ENCODE peak calls at places on chromosome 7, in five cellular contexts. M is H1, V is neural crest cell, K is SJSA1, Q is LHCN-M2. G is an unnamed sample.

GRCh38 chr7:138089080-138089901 is 13.0 kb downstream of the AKR1D1 start:
- DNase-seq in M (no peak), V (no peak), K (no peak), Q (peak), G (no peak)

GRCh38 chr7:27154369-27154768 is 2.0 kb upstream of the HOXA3 start:
- DNase-seq in M (peak), V (no peak), K (no peak), Q (no peak), G (no peak)

GRCh38 chr7:74083928-74084721 is 521 bp downstream of the LIMK1 start:
- DNase-seq in M (peak), V (peak), K (peak), Q (peak), G (peak)

GRCh38 chr7:92588561-92588960 is 1.6 kb downstream of the FAM133B start:
- DNase-seq in M (no peak), V (no peak), K (no peak), Q (peak), G (no peak)

GRCh38 chr7:158728911-158729645 is 24.5 kb upstream of the NCAPG2 start:
- DNase-seq in M (peak), V (no peak), K (no peak), Q (no peak), G (no peak)

GRCh38 chr7:99794585-99795502 is 10.9 kb upstream of the CYP3A4 start:
- DNase-seq in M (no peak), V (no peak), K (no peak), Q (peak), G (no peak)

GRCh38 chr7:150401861-150402631 is 22.9 kb downstream of the ZNF775 start:
- DNase-seq in M (no peak), V (no peak), K (no peak), Q (no peak), G (no peak)

GRCh38 chr7:80428161-80429054 is 83.5 kb downstream of the GNAT3 start:
- DNase-seq in M (no peak), V (no peak), K (peak), Q (peak), G (no peak)

GRCh38 chr7:157553256-157553655 is 216.5 kb downstream of the DNAJB6 start:
- DNase-seq in M (no peak), V (no peak), K (no peak), Q (no peak), G (no peak)

GRCh38 chr7:26367219-26367711 is 75.6 kb downstream of the SNX10 start:
- DNase-seq in M (no peak), V (no peak), K (no peak), Q (no peak), G (no peak)

GRCh38 chr7:41975854-41976253 is 261.2 kb downstream of the GLI3 start:
- DNase-seq in M (no peak), V (no peak), K (no peak), Q (peak), G (no peak)

GRCh38 chr7:107446531-107446930 is 23.3 kb upstream of the GPR22 start:
- DNase-seq in M (no peak), V (no peak), K (no peak), Q (peak), G (no peak)

GRCh38 chr7:34064511-34065158 is 159.3 kb downstream of the BMPER start:
- DNase-seq in M (no peak), V (no peak), K (peak), Q (no peak), G (no peak)

GRCh38 chr7:100122067-100122466 is 2.6 kb downstream of the CNPY4 start:
- DNase-seq in M (no peak), V (no peak), K (no peak), Q (no peak), G (no peak)

GRCh38 chr7:129550673-129551360 is 48.5 kb downstream of the SMKR1 start:
- DNase-seq in M (no peak), V (no peak), K (no peak), Q (no peak), G (no peak)

GRCh38 chr7:48594349-48594748 is 330.0 kb upstream of the CDC14C start:
- DNase-seq in M (no peak), V (no peak), K (no peak), Q (no peak), G (no peak)

GRCh38 chr7:30654296-30655090 is 27.8 kb downstream of the CRHR2 start:
- DNase-seq in M (no peak), V (no peak), K (no peak), Q (no peak), G (no peak)

GRCh38 chr7:108142675-108143259 is 12.6 kb upstream of the LAMB4 start:
- DNase-seq in M (no peak), V (no peak), K (no peak), Q (no peak), G (no peak)

GRCh38 chr7:144835166-144835611 is 664 bp downstream of the TPK1 start:
- DNase-seq in M (no peak), V (peak), K (peak), Q (peak), G (peak)

GRCh38 chr7:16071246-16071857 is 350.0 kb downstream of the CRPPA start:
- DNase-seq in M (no peak), V (peak), K (peak), Q (peak), G (no peak)

GRCh38 chr7:106021211-106022067 is 58.4 kb downstream of the CDHR3 start:
- DNase-seq in M (no peak), V (no peak), K (no peak), Q (no peak), G (no peak)

GRCh38 chr7:158821173-158822021 is 7.9 kb downstream of the ESYT2 start:
- DNase-seq in M (peak), V (no peak), K (peak), Q (peak), G (no peak)

GRCh38 chr7:728602-729001 is 1.5 kb upstream of the PRKAR1B start:
- DNase-seq in M (no peak), V (no peak), K (no peak), Q (no peak), G (no peak)

GRCh38 chr7:135178364-135178763 is 7.9 kb upstream of the CYREN start:
- DNase-seq in M (no peak), V (no peak), K (no peak), Q (no peak), G (no peak)

GRCh38 chr7:130721486-130722277 is 12.3 kb downstream of the KLF14 start:
- DNase-seq in M (peak), V (peak), K (peak), Q (peak), G (peak)

GRCh38 chr7:153103219-153103618 is 343.7 kb downstream of the ACTR3B start:
- DNase-seq in M (no peak), V (no peak), K (no peak), Q (no peak), G (no peak)

GRCh38 chr7:22598318-22598717 is 98.3 kb upstream of the STEAP1B start:
- DNase-seq in M (no peak), V (no peak), K (no peak), Q (no peak), G (no peak)

GRCh38 chr7:124779194-124779593 is 13.6 kb upstream of the GPR37 start:
- DNase-seq in M (no peak), V (no peak), K (no peak), Q (no peak), G (no peak)

GRCh38 chr7:35630573-35630972 is 64.4 kb downstream of the HERPUD2 start:
- DNase-seq in M (no peak), V (no peak), K (no peak), Q (peak), G (no peak)

GRCh38 chr7:25694690-25695089 is 457.3 kb upstream of the NFE2L3 start:
- DNase-seq in M (no peak), V (no peak), K (no peak), Q (no peak), G (no peak)

GRCh38 chr7:104967088-104967487 is 46.9 kb upstream of the KMT2E start:
- DNase-seq in M (no peak), V (no peak), K (no peak), Q (peak), G (no peak)

G was measured in C1 segment of cervical spinal cord.